ENCODE peak calls at places on chromosomes 13 and 19, in seven cellular contexts. O, L, V, A, H, I and P are unnamed samples.

GRCh38 chr13:79648191-79648590 is 167.2 kb downstream of the NDFIP2 start:
- DNase-seq in O (no peak), L (no peak), V (no peak), A (no peak), H (no peak), I (no peak), P (no peak)

GRCh38 chr19:867301-867793 is 7.9 kb downstream of the CFD start:
- DNase-seq in O (no peak), L (no peak), V (no peak), A (peak), H (no peak), I (no peak), P (no peak)

GRCh38 chr19:12353375-12353774 is 12.1 kb downstream of the ZNF442 start:
- DNase-seq in O (no peak), L (no peak), V (no peak), A (no peak), H (no peak), I (no peak), P (no peak)

GRCh38 chr19:45547965-45548609 is 36.5 kb downstream of the OPA3 start:
- DNase-seq in O (no peak), L (no peak), V (no peak), A (no peak), H (no peak), I (no peak), P (peak)

GRCh38 chr13:20711301-20712044 is 8.0 kb downstream of the IL17D start:
- DNase-seq in O (no peak), L (peak), V (peak), A (no peak), H (no peak), I (no peak), P (no peak)

GRCh38 chr13:113005076-113005865 is 36.3 kb downstream of the MCF2L start:
- DNase-seq in O (peak), L (no peak), V (no peak), A (no peak), H (no peak), I (no peak), P (no peak)

GRCh38 chr19:40216777-40217026 is 1.5 kb downstream of the TTC9B start:
- DNase-seq in O (no peak), L (no peak), V (no peak), A (no peak), H (no peak), I (no peak), P (no peak)

GRCh38 chr13:113639661-113640262 is 18.2 kb downstream of the ATP4B start:
- DNase-seq in O (peak), L (no peak), V (no peak), A (no peak), H (no peak), I (no peak), P (peak)

GRCh38 chr13:44051923-44052322 is 172.2 kb downstream of the LACC1 start:
- DNase-seq in O (no peak), L (no peak), V (no peak), A (no peak), H (no peak), I (no peak), P (no peak)

GRCh38 chr13:49810825-49811526 is 18.5 kb upstream of the KPNA3 start:
- DNase-seq in O (no peak), L (no peak), V (no peak), A (no peak), H (no peak), I (no peak), P (no peak)

GRCh38 chr19:47035127-47035494 is 13.3 kb downstream of the TMEM160 start:
- DNase-seq in O (no peak), L (no peak), V (peak), A (peak), H (no peak), I (peak), P (no peak)

GRCh38 chr19:44050740-44051653 is 839 bp upstream of the ZNF223 start:
- DNase-seq in O (no peak), L (no peak), V (no peak), A (peak), H (peak), I (peak), P (no peak)

GRCh38 chr13:94658926-94659649 is 53.3 kb downstream of the SOX21 start:
- DNase-seq in O (no peak), L (no peak), V (no peak), A (no peak), H (no peak), I (no peak), P (no peak)